ENCODE peak calls at places on chromosomes 12 and 14, in four cellular contexts. C, L, O and N are unnamed samples.

GRCh38 chr14:37931998-37932397 is 275.7 kb upstream of the SSTR1 start:
- DNase-seq in C (peak), L (no peak), O (no peak), N (no peak)

GRCh38 chr14:34081576-34082136 is 130.8 kb upstream of the EGLN3 start:
- DNase-seq in C (peak), L (no peak), O (no peak), N (no peak)

GRCh38 chr12:77615331-77615730 is 215.4 kb upstream of the NAV3 start:
- DNase-seq in C (peak), L (no peak), O (no peak), N (no peak)

GRCh38 chr14:103501041-103501870 is 21.4 kb downstream of the CKB start:
- DNase-seq in C (no peak), L (no peak), O (no peak), N (no peak)

GRCh38 chr14:20400965-20401593 is 12.2 kb downstream of the TEP1 start:
- DNase-seq in C (peak), L (no peak), O (no peak), N (no peak)

GRCh38 chr14:24240110-24240918 is 2.1 kb downstream of the TINF2 start:
- DNase-seq in C (no peak), L (no peak), O (no peak), N (no peak)

GRCh38 chr12:14356147-14356546 is 9.3 kb upstream of the ATF7IP start:
- DNase-seq in C (peak), L (no peak), O (no peak), N (no peak)

GRCh38 chr12:93766802-93767523 is 89.8 kb downstream of the CRADD start:
- DNase-seq in C (peak), L (peak), O (no peak), N (peak)

GRCh38 chr14:23022849-23023499 is 11.7 kb downstream of the PSMB5 start:
- DNase-seq in C (no peak), L (no peak), O (no peak), N (no peak)
- H3K27ac ChIP-seq in C (no peak), L (no peak), O (peak), N (no peak)

DNA sequence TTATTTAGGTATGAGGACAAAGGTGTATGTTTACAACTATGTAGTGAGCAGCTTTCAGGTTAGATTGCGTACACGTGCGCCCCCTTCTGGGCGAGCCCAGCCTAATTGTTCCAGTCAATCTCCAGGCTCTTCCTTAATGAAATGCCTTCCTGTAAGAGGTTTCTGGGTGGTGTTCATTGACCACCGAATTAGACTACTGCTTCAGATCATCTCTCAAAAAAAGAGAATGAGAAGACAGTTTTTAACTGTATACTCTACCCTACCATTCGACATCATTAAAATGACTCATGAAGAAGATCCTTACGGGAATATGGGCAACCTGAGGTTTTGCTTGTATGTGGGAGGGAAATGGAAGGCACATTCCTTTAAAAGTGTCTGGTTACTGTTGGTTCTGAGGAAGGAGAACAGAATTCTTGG is 2.1 kb downstream of the LUM start:
- DNase-seq in C (peak), L (no peak), O (peak), N (peak)
- H3K27ac ChIP-seq in C (peak), L (no peak), O (no peak), N (peak)

GRCh38 chr14:68982581-68982980 is 3.5 kb upstream of the ACTN1 start:
- DNase-seq in C (peak), L (no peak), O (no peak), N (no peak)
- H3K27ac ChIP-seq in C (peak), L (no peak), O (no peak), N (no peak)

DNA sequence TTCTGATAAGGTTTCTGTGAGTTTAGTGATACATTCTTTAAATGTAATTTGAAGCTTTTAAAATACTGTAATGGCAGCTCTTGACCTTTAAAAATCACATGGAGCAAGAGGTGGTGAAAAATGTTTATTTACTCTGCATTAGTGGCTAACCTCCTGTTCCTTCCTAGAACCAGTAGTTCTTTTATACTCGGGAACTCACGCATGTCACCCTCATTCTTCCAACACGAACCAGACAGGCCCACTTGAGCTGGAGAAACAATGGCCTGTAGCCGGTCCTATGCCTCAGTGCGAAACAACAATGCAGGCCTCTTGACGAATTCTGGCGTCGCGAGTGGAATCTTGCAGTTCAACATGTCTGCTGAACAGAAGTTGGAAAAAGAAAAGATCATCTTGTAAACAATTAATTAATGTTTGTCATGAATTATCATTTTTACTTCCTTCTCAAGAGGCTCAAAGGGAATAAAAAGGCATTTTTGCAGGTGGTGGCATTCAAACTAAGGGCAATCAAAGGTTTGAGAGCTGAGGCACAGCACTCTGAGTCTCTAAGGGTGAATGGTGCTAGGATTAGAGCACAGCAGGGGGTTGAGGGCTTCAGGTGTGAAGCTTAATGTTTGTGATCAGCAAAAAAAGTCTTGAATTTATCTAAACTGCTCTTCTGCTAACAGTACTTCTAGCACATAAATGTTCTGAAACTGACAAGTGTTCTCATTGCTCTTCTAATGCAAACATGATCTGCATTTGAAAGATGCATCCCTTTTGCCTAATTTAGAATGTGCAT is 51.3 kb downstream of the MBIP start:
- DNase-seq in C (no peak), L (no peak), O (no peak), N (no peak)
- H3K27ac ChIP-seq in C (no peak), L (no peak), O (no peak), N (no peak)

DNA sequence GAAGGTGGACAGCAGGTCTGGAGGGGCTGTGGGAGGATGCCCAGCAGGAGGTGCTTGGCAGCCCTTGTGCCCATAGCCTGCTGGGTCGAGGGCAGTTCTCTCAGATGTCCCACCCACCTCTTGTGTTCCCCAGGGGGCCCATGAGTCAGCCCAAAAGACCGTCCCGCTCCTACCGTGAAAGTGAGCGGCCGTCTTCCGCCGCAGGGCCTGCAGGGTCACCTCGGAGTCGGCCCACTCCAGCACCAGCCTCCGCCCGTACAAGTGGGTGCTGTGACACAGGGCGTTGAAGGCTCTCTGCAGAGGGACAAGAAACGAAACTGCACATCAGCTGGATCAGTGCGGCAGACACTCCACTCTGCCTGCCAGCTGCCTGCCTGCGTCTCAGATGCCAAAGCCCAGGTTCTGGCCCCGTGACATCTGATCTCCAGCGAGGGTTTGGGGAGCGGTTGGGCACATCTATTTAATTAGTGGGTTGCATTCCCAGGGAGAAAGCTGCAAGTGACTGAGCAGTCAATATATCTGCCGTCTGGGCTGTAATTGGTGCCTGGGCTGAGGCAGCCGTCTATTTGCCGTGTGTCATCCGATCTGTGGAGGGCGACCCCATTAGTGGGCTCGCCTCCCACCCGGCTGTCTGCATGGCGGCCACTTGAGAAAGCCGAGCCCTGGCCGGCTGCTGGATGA is 121.5 kb downstream of the RBM19 start:
- DNase-seq in C (no peak), L (no peak), O (no peak), N (no peak)
- H3K27ac ChIP-seq in C (no peak), L (no peak), O (no peak), N (no peak)

GRCh38 chr12:112017041-112017440 is 3.8 kb downstream of the ERP29 start:
- DNase-seq in C (no peak), L (no peak), O (no peak), N (no peak)

GRCh38 chr12:112012775-112013600 is at the start of the genes ERP29 and TMEM116:
- DNase-seq in C (peak), L (peak), O (peak), N (peak)

GRCh38 chr12:112018571-112019237 is 5.5 kb downstream of the ERP29 start:
- DNase-seq in C (peak), L (no peak), O (no peak), N (no peak)

GRCh38 chr12:112013601-112014402 is 576 bp downstream of the ERP29 start:
- DNase-seq in C (peak), L (peak), O (peak), N (peak)

GRCh38 chr12:112015938-112016337 is 2.7 kb downstream of the ERP29 start:
- DNase-seq in C (no peak), L (no peak), O (no peak), N (no peak)
- H3K27ac ChIP-seq in C (no peak), L (no peak), O (no peak), N (no peak)

GRCh38 chr12:46506961-46507360 is 134.4 kb upstream of the SLC38A2 start:
- DNase-seq in C (no peak), L (no peak), O (no peak), N (no peak)

GRCh38 chr12:46506198-46506597 is 133.6 kb upstream of the SLC38A2 start:
- DNase-seq in C (no peak), L (no peak), O (no peak), N (no peak)

GRCh38 chr12:46500673-46501072 is 128.1 kb upstream of the SLC38A2 start:
- DNase-seq in C (no peak), L (no peak), O (no peak), N (no peak)

GRCh38 chr12:46504494-46504893 is 131.9 kb upstream of the SLC38A2 start:
- DNase-seq in C (no peak), L (no peak), O (no peak), N (no peak)

DNA sequence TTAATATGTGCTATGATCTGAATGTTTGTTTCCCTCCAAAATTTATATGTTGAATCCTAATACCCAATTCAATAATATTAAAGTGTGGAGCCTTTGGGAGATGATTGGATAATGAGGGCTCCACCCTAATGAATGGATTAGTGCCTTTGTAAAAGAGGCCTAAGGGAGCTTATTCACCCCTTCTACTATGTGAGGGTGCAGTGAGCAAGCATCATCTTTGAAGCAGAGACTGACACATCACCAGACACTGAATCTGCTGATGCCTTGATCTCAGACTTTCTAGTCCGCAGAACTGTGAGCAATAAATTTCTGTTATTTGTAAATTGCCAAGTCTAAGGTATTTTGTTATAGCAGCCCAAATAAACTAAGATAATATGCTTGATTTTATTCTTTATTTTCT is 131.1 kb upstream of the SLC38A2 start:
- DNase-seq in C (no peak), L (no peak), O (no peak), N (no peak)
- H3K27ac ChIP-seq in C (no peak), L (no peak), O (no peak), N (no peak)

GRCh38 chr12:117015811-117016210 is 83.4 kb downstream of the TESC start:
- DNase-seq in C (no peak), L (no peak), O (no peak), N (no peak)
- H3K27ac ChIP-seq in C (no peak), L (no peak), O (no peak), N (no peak)

GRCh38 chr12:46492471-46493351 is 120.1 kb upstream of the SLC38A2 start:
- DNase-seq in C (peak), L (no peak), O (no peak), N (no peak)
- H3K27ac ChIP-seq in C (peak), L (no peak), O (peak), N (peak)

GRCh38 chr12:54066408-54066807 is 12.8 kb downstream of the HOXC4 start:
- DNase-seq in C (no peak), L (no peak), O (no peak), N (no peak)

GRCh38 chr12:54074308-54074707 is 20.7 kb downstream of the HOXC4 start:
- DNase-seq in C (no peak), L (no peak), O (no peak), N (no peak)

GRCh38 chr12:54065677-54066076 is 12.0 kb downstream of the HOXC4 start:
- DNase-seq in C (no peak), L (no peak), O (no peak), N (no peak)

GRCh38 chr12:54071942-54072341 is 18.3 kb downstream of the HOXC4 start:
- DNase-seq in C (no peak), L (no peak), O (no peak), N (no peak)

GRCh38 chr12:54068423-54069070 is 14.9 kb downstream of the HOXC4 start:
- DNase-seq in C (peak), L (no peak), O (no peak), N (no peak)
- H3K27ac ChIP-seq in C (no peak), L (no peak), O (no peak), N (no peak)